ENCODE peak calls at places on chromosomes 5 and 9, in seven cellular contexts. W is pons, G is NAMALWA, S is Kasumi-1, O is GM20000, A is T-helper 22 cell, R is AG09309. K is an unnamed sample.

GRCh38 chr9:127803507-127804352 is 1.0 kb downstream of the FPGS start:
- DNase-seq in W (no peak), G (peak), S (no peak), O (peak), A (no peak), R (no peak), K (no peak)

GRCh38 chr5:134540747-134541733 is 15.6 kb downstream of the JADE2 start:
- DNase-seq in W (no peak), G (no peak), S (no peak), O (peak), A (no peak), R (no peak), K (no peak)

GRCh38 chr5:93791520-93791972 is 50.1 kb upstream of the POU5F2 start:
- DNase-seq in W (peak), G (peak), S (peak), O (no peak), A (no peak), R (no peak), K (no peak)

GRCh38 chr9:35776018-35776417 is 15.4 kb upstream of the NPR2 start:
- DNase-seq in W (no peak), G (peak), S (no peak), O (no peak), A (no peak), R (no peak), K (no peak)

GRCh38 chr9:130770679-130771442 is 64.2 kb upstream of the ABL1 start:
- DNase-seq in W (peak), G (peak), S (peak), O (peak), A (no peak), R (peak), K (no peak)

GRCh38 chr9:127876764-127877562 is 512 bp downstream of the AK1 start:
- DNase-seq in W (no peak), G (no peak), S (no peak), O (no peak), A (no peak), R (no peak), K (no peak)

GRCh38 chr5:180289966-180290365 is 1.9 kb downstream of the MAPK9 start:
- DNase-seq in W (no peak), G (no peak), S (no peak), O (no peak), A (no peak), R (no peak), K (no peak)

GRCh38 chr9:134268308-134268724 is 57.9 kb upstream of the RXRA start:
- DNase-seq in W (peak), G (peak), S (no peak), O (peak), A (no peak), R (no peak), K (no peak)

GRCh38 chr5:116130471-116130870 is 45.6 kb downstream of the COMMD10 start:
- DNase-seq in W (no peak), G (no peak), S (no peak), O (no peak), A (no peak), R (peak), K (no peak)

GRCh38 chr9:82763631-82764030 is 299.3 kb downstream of the RASEF start:
- DNase-seq in W (no peak), G (no peak), S (no peak), O (no peak), A (no peak), R (no peak), K (no peak)

GRCh38 chr9:106708147-106708838 is 154.7 kb upstream of the ZNF462 start:
- DNase-seq in W (no peak), G (no peak), S (no peak), O (no peak), A (no peak), R (no peak), K (no peak)

GRCh38 chr5:14118551-14119320 is 24.4 kb upstream of the TRIO start:
- DNase-seq in W (peak), G (no peak), S (no peak), O (no peak), A (no peak), R (no peak), K (no peak)

GRCh38 chr9:114580609-114581193 is 6.9 kb upstream of the ATP6V1G1 start:
- DNase-seq in W (no peak), G (no peak), S (no peak), O (no peak), A (no peak), R (no peak), K (no peak)

GRCh38 chr9:111992523-111992922 is 95.9 kb downstream of the UGCG start:
- DNase-seq in W (no peak), G (no peak), S (peak), O (peak), A (no peak), R (no peak), K (no peak)

GRCh38 chr9:89022902-89023301 is 31.6 kb downstream of the S1PR3 start:
- DNase-seq in W (peak), G (no peak), S (no peak), O (no peak), A (no peak), R (no peak), K (no peak)

GRCh38 chr5:9015937-9016270 is 530.0 kb downstream of the SEMA5A start:
- DNase-seq in W (no peak), G (no peak), S (peak), O (no peak), A (no peak), R (peak), K (no peak)

GRCh38 chr9:129617167-129617566 is 3.7 kb downstream of the C9orf50 start:
- DNase-seq in W (no peak), G (peak), S (peak), O (no peak), A (no peak), R (no peak), K (no peak)

GRCh38 chr9:121735065-121735791 is 83.8 kb downstream of the DAB2IP start:
- DNase-seq in W (no peak), G (peak), S (peak), O (peak), A (no peak), R (peak), K (no peak)

GRCh38 chr9:33676746-33677505 is 118.4 kb upstream of the PRSS3 start:
- DNase-seq in W (no peak), G (peak), S (no peak), O (peak), A (no peak), R (no peak), K (peak)

K was measured in T-helper 17 cell.